ENCODE peak calls at places on chromosome 4, in eight cellular contexts. One of them, this sample, is unnamed.

GRCh38 chr4:159451006-159451405 is 348.1 kb downstream of the RAPGEF2 start:
- DNase-seq in stomach: no peak
- DNase-seq in Panc1: no peak
- DNase-seq in endothelial cell of umbilical vein: no peak
- DNase-seq in spleen: no peak
- DNase-seq in GM23338: no peak
- DNase-seq in HCT116: no peak
- DNase-seq in H1: no peak
- DNase-seq in this sample: no peak

GRCh38 chr4:40196724-40197281 is at the start of gene RHOH:
- DNase-seq in endothelial cell of umbilical vein: no peak
- DNase-seq in Panc1: no peak
- DNase-seq in HCT116: no peak
- DNase-seq in spleen: peak
- DNase-seq in stomach: peak
- DNase-seq in H1: peak
- DNase-seq in GM23338: peak
- DNase-seq in this sample: no peak

GRCh38 chr4:159378056-159378616 is 275.3 kb downstream of the RAPGEF2 start:
- DNase-seq in HCT116: no peak
- DNase-seq in stomach: no peak
- DNase-seq in spleen: no peak
- DNase-seq in H1: no peak
- DNase-seq in endothelial cell of umbilical vein: no peak
- DNase-seq in Panc1: no peak
- DNase-seq in GM23338: no peak
- DNase-seq in this sample: no peak

GRCh38 chr4:27921236-27921635 is 1060.6 kb downstream of the STIM2 start:
- DNase-seq in GM23338: no peak
- DNase-seq in Panc1: no peak
- DNase-seq in stomach: no peak
- DNase-seq in spleen: no peak
- DNase-seq in HCT116: no peak
- DNase-seq in endothelial cell of umbilical vein: no peak
- DNase-seq in H1: no peak
- DNase-seq in this sample: no peak

GRCh38 chr4:87060957-87061356 is 126.1 kb downstream of the AFF1 start:
- DNase-seq in spleen: no peak
- DNase-seq in stomach: no peak
- DNase-seq in HCT116: peak
- DNase-seq in GM23338: no peak
- DNase-seq in H1: no peak
- DNase-seq in endothelial cell of umbilical vein: no peak
- DNase-seq in Panc1: peak
- DNase-seq in this sample: no peak

GRCh38 chr4:137213372-137214173 is 318.7 kb downstream of the PCDH18 start:
- DNase-seq in endothelial cell of umbilical vein: no peak
- DNase-seq in GM23338: no peak
- DNase-seq in HCT116: no peak
- DNase-seq in stomach: no peak
- DNase-seq in Panc1: no peak
- DNase-seq in H1: no peak
- DNase-seq in spleen: no peak
- DNase-seq in this sample: peak

GRCh38 chr4:84966382-84967291 is at the start of gene WDFY3:
- DNase-seq in HCT116: peak
- DNase-seq in Panc1: no peak
- DNase-seq in GM23338: peak
- DNase-seq in stomach: peak
- DNase-seq in spleen: peak
- DNase-seq in H1: peak
- DNase-seq in endothelial cell of umbilical vein: peak
- DNase-seq in this sample: peak

GRCh38 chr4:53935780-53936179 is 128.6 kb downstream of the CHIC2 start:
- DNase-seq in Panc1: no peak
- DNase-seq in HCT116: no peak
- DNase-seq in spleen: no peak
- DNase-seq in GM23338: no peak
- DNase-seq in H1: no peak
- DNase-seq in endothelial cell of umbilical vein: no peak
- DNase-seq in stomach: no peak
- DNase-seq in this sample: no peak

GRCh38 chr4:26330946-26331345 is 10.1 kb downstream of the RBPJ start:
- DNase-seq in endothelial cell of umbilical vein: no peak
- DNase-seq in spleen: no peak
- DNase-seq in stomach: no peak
- DNase-seq in H1: no peak
- DNase-seq in Panc1: no peak
- DNase-seq in GM23338: peak
- DNase-seq in HCT116: no peak
- DNase-seq in this sample: no peak

GRCh38 chr4:135724426-135724825 is 1522.8 kb upstream of the PABPC4L start:
- DNase-seq in endothelial cell of umbilical vein: no peak
- DNase-seq in spleen: no peak
- DNase-seq in Panc1: no peak
- DNase-seq in GM23338: no peak
- DNase-seq in HCT116: no peak
- DNase-seq in stomach: no peak
- DNase-seq in H1: no peak
- DNase-seq in this sample: no peak

GRCh38 chr4:145887241-145887964 is 51.2 kb downstream of the ZNF827 start:
- DNase-seq in H1: no peak
- DNase-seq in stomach: no peak
- DNase-seq in HCT116: no peak
- DNase-seq in GM23338: peak
- DNase-seq in Panc1: no peak
- DNase-seq in endothelial cell of umbilical vein: peak
- DNase-seq in spleen: no peak
- DNase-seq in this sample: no peak

GRCh38 chr4:159298502-159298901 is 195.6 kb downstream of the RAPGEF2 start:
- DNase-seq in spleen: no peak
- DNase-seq in HCT116: no peak
- DNase-seq in Panc1: no peak
- DNase-seq in endothelial cell of umbilical vein: peak
- DNase-seq in GM23338: no peak
- DNase-seq in H1: no peak
- DNase-seq in stomach: no peak
- DNase-seq in this sample: no peak

GRCh38 chr4:37450911-37451310 is 206.4 kb downstream of the NWD2 start:
- DNase-seq in HCT116: no peak
- DNase-seq in spleen: no peak
- DNase-seq in H1: no peak
- DNase-seq in GM23338: no peak
- DNase-seq in Panc1: no peak
- DNase-seq in endothelial cell of umbilical vein: no peak
- DNase-seq in stomach: no peak
- DNase-seq in this sample: no peak

GRCh38 chr4:105369988-105370387 is 103.9 kb downstream of the PPA2 start:
- DNase-seq in spleen: no peak
- DNase-seq in stomach: no peak
- DNase-seq in endothelial cell of umbilical vein: no peak
- DNase-seq in HCT116: no peak
- DNase-seq in Panc1: no peak
- DNase-seq in H1: no peak
- DNase-seq in GM23338: no peak
- DNase-seq in this sample: no peak

GRCh38 chr4:17708992-17709759 is 72.2 kb downstream of the FAM184B start:
- DNase-seq in H1: peak
- DNase-seq in stomach: no peak
- DNase-seq in HCT116: no peak
- DNase-seq in GM23338: no peak
- DNase-seq in Panc1: no peak
- DNase-seq in spleen: no peak
- DNase-seq in endothelial cell of umbilical vein: no peak
- DNase-seq in this sample: no peak

GRCh38 chr4:118823471-118823870 is 12.5 kb downstream of the SEC24D start:
- DNase-seq in GM23338: no peak
- DNase-seq in Panc1: no peak
- DNase-seq in spleen: no peak
- DNase-seq in endothelial cell of umbilical vein: no peak
- DNase-seq in H1: no peak
- DNase-seq in HCT116: peak
- DNase-seq in stomach: peak
- DNase-seq in this sample: no peak

GRCh38 chr4:153547520-153547919 is 81.4 kb downstream of the TMEM131L start:
- DNase-seq in GM23338: no peak
- DNase-seq in endothelial cell of umbilical vein: no peak
- DNase-seq in HCT116: no peak
- DNase-seq in spleen: no peak
- DNase-seq in H1: no peak
- DNase-seq in stomach: no peak
- DNase-seq in Panc1: no peak
- DNase-seq in this sample: no peak
- TF ChIP-seq POLR2AphosphoS5 in GM23338: no peak
- TF ChIP-seq POLR2AphosphoS5 in endothelial cell of umbilical vein: no peak
- TF ChIP-seq POLR2AphosphoS5 in HCT116: no peak
- TF ChIP-seq POLR2AphosphoS5 in spleen: no peak
- TF ChIP-seq POLR2AphosphoS5 in H1: no peak
- TF ChIP-seq POLR2AphosphoS5 in stomach: no peak
- TF ChIP-seq POLR2AphosphoS5 in Panc1: no peak
- TF ChIP-seq POLR2AphosphoS5 in this sample: no peak

DNA sequence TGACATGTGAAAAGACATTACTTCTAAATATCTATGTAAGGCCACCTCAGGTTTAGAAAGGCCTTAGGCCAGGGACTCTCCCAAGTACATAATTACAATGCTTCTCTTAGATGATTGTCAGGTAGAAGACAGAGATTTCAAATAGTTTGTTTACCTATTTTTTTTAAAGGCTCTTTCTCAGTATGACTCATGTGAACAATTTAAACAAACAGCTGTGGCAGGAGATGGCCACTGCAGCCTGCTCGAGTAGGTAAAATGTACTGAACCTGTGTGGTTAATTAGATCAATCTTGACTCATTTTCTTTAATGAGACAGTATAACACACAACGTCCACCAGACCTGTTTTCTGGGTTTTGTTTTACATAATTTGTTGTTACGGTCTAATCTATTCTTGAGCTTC is 50.2 kb downstream of the LEF1 start:
- DNase-seq in stomach: no peak
- DNase-seq in HCT116: no peak
- DNase-seq in spleen: no peak
- DNase-seq in GM23338: no peak
- DNase-seq in Panc1: no peak
- DNase-seq in endothelial cell of umbilical vein: no peak
- DNase-seq in H1: no peak
- DNase-seq in this sample: no peak
- H3K4me3 ChIP-seq in stomach: no peak
- H3K4me3 ChIP-seq in HCT116: no peak
- H3K4me3 ChIP-seq in spleen: no peak
- H3K4me3 ChIP-seq in GM23338: no peak
- H3K4me3 ChIP-seq in Panc1: no peak
- H3K4me3 ChIP-seq in endothelial cell of umbilical vein: no peak
- H3K4me3 ChIP-seq in H1: no peak
- H3K4me3 ChIP-seq in this sample: no peak

DNA sequence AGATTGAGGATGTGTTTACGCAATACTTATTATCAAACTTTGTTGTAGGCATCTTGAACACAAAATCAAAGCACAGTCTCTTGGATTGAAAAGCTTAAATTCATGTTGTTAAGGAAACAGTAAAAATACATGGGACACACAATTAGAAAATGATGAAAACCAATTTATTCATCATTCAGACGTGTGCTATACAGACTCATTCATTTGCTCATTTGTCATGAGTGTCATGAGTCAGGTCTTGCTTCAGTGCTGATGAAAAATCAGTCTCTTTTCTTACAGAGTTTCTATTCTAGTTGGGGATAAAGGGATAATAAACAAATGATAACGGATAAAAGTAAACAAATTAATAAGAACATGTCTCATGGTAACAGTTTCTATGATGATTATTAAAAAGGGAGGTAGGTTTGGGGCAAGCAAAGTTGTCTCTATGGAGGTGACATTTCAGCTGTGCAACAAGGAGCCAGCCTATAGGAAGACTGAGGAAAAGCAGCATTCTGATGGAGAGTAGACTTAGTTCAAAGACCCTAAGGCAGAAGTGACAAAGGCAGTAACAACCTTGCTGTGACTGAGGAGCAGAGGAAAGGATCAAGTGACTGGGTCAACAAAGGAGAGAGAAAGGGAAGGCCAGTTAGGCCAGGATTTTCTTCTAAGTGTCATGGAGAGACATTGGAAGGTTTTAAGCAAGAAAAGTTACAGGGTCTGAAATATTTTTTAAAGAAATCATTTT is 224.0 kb upstream of the HHIP start:
- DNase-seq in Panc1: no peak
- DNase-seq in endothelial cell of umbilical vein: no peak
- DNase-seq in GM23338: peak
- DNase-seq in HCT116: no peak
- DNase-seq in spleen: no peak
- DNase-seq in stomach: no peak
- DNase-seq in H1: no peak
- DNase-seq in this sample: no peak
- H3K27ac ChIP-seq in Panc1: no peak
- H3K27ac ChIP-seq in endothelial cell of umbilical vein: no peak
- H3K27ac ChIP-seq in GM23338: no peak
- H3K27ac ChIP-seq in HCT116: no peak
- H3K27ac ChIP-seq in spleen: no peak
- H3K27ac ChIP-seq in stomach: no peak
- H3K27ac ChIP-seq in H1: no peak
- H3K27ac ChIP-seq in this sample: no peak

GRCh38 chr4:14906805-14907204 is 95.5 kb upstream of the CPEB2 start:
- DNase-seq in spleen: no peak
- DNase-seq in H1: no peak
- DNase-seq in Panc1: no peak
- DNase-seq in endothelial cell of umbilical vein: no peak
- DNase-seq in HCT116: no peak
- DNase-seq in GM23338: no peak
- DNase-seq in stomach: no peak
- DNase-seq in this sample: no peak

GRCh38 chr4:14897217-14897616 is 105.1 kb upstream of the CPEB2 start:
- DNase-seq in GM23338: no peak
- DNase-seq in spleen: no peak
- DNase-seq in endothelial cell of umbilical vein: no peak
- DNase-seq in Panc1: no peak
- DNase-seq in HCT116: no peak
- DNase-seq in stomach: no peak
- DNase-seq in H1: no peak
- DNase-seq in this sample: no peak

GRCh38 chr4:14896656-14897175 is 105.6 kb upstream of the CPEB2 start:
- DNase-seq in stomach: no peak
- DNase-seq in HCT116: no peak
- DNase-seq in H1: no peak
- DNase-seq in spleen: no peak
- DNase-seq in GM23338: no peak
- DNase-seq in Panc1: no peak
- DNase-seq in endothelial cell of umbilical vein: no peak
- DNase-seq in this sample: no peak

GRCh38 chr4:14898989-14899388 is 103.3 kb upstream of the CPEB2 start:
- DNase-seq in GM23338: no peak
- DNase-seq in H1: no peak
- DNase-seq in spleen: no peak
- DNase-seq in HCT116: no peak
- DNase-seq in Panc1: no peak
- DNase-seq in endothelial cell of umbilical vein: no peak
- DNase-seq in stomach: no peak
- DNase-seq in this sample: no peak

DNA sequence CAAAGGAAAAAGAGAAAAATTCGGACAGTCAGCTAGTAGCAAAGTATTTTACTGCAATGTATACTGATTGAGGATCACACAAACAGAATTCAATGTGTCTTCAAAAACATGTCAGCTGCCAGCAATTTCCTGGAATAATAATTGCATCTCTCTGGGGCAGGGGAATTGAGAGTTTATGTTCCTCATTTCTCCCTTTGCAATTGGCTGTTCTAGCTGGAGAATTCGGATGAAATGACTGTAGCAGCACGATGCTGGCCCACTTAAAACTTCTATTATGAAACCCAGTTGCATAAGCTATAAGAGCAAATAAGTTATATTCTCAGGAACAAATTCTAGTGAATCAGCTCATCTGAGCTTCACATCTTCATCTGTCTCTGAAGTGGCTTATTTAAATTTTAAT is 99.9 kb upstream of the CPEB2 start:
- DNase-seq in Panc1: no peak
- DNase-seq in HCT116: no peak
- DNase-seq in stomach: no peak
- DNase-seq in H1: no peak
- DNase-seq in endothelial cell of umbilical vein: no peak
- DNase-seq in spleen: no peak
- DNase-seq in GM23338: no peak
- DNase-seq in this sample: no peak
- TF ChIP-seq POLR2AphosphoS5 in Panc1: no peak
- TF ChIP-seq POLR2AphosphoS5 in HCT116: no peak
- TF ChIP-seq POLR2AphosphoS5 in stomach: no peak
- TF ChIP-seq POLR2AphosphoS5 in H1: no peak
- TF ChIP-seq POLR2AphosphoS5 in endothelial cell of umbilical vein: no peak
- TF ChIP-seq POLR2AphosphoS5 in spleen: no peak
- TF ChIP-seq POLR2AphosphoS5 in GM23338: no peak
- TF ChIP-seq POLR2AphosphoS5 in this sample: no peak